ENCODE peak calls at places on chromosomes 13 and 19, in ten cellular contexts. M is testis; R is SJSA1; L is mucosa of descending colon; N is esophagus squamous epithelium; P is neuronal stem cell; H is cardiac muscle cell; F is right cardiac atrium; G is CD8-positive, alpha-beta memory T cell; C is psoas muscle. S is an unnamed sample.

GRCh38 chr13:95153647-95154405 is 147.4 kb downstream of the ABCC4 start:
- DNase-seq in H (no peak), N (no peak), L (no peak), G (no peak), M (no peak), P (no peak), F (no peak), R (no peak), C (no peak), S (no peak)

GRCh38 chr13:96216543-96216942 is 126.6 kb downstream of the HS6ST3 start:
- DNase-seq in H (no peak), F (no peak), C (no peak), M (no peak), L (no peak), R (no peak), P (no peak), N (no peak), G (no peak), S (no peak)

GRCh38 chr13:70856025-70856424 is 747.8 kb upstream of the KLHL1 start:
- DNase-seq in N (no peak), F (no peak), M (no peak), P (no peak), H (no peak), L (no peak), C (no peak), R (no peak), G (no peak), S (no peak)

GRCh38 chr19:46635920-46636761 is at the start of gene GNG8:
- DNase-seq in G (peak), M (no peak), N (no peak), R (no peak), L (no peak), F (no peak), C (no peak), P (no peak), H (peak), S (no peak)

GRCh38 chr13:34647379-34647778 is 294.7 kb upstream of the NBEA start:
- DNase-seq in H (no peak), G (no peak), P (no peak), M (no peak), L (no peak), N (no peak), C (no peak), R (no peak), F (no peak), S (no peak)

GRCh38 chr19:16367269-16367683 is 42.6 kb downstream of the KLF2 start:
- DNase-seq in G (peak), M (no peak), R (no peak), F (peak), H (no peak), N (no peak), C (peak), L (no peak), P (no peak), S (peak)

GRCh38 chr19:32870154-32870573 is 597 bp upstream of the SLC7A9 start:
- DNase-seq in F (no peak), M (no peak), R (no peak), G (no peak), P (no peak), L (no peak), N (no peak), C (peak), H (no peak), S (no peak)

GRCh38 chr19:47651691-47652090 is 42.8 kb downstream of the BICRA start:
- DNase-seq in N (no peak), H (no peak), M (no peak), R (no peak), L (no peak), P (no peak), F (no peak), C (peak), G (no peak), S (no peak)

GRCh38 chr13:95275322-95276118 is 25.7 kb downstream of the ABCC4 start:
- DNase-seq in L (no peak), M (no peak), C (no peak), F (no peak), G (no peak), R (no peak), H (no peak), P (no peak), N (no peak), S (no peak)

GRCh38 chr19:36236304-36236945 is 21.5 kb downstream of the ZNF146 start:
- DNase-seq in H (no peak), N (no peak), F (no peak), M (no peak), P (no peak), G (no peak), L (no peak), R (no peak), C (no peak), S (no peak)

GRCh38 chr19:23802290-23802689 is 43.6 kb upstream of the ZNF681 start:
- DNase-seq in M (no peak), F (no peak), N (no peak), P (no peak), C (no peak), L (no peak), G (no peak), R (no peak), H (no peak), S (no peak)

GRCh38 chr13:58134012-58134411 is 502.5 kb downstream of the PCDH17 start:
- DNase-seq in F (no peak), R (no peak), L (no peak), C (no peak), M (no peak), G (no peak), N (no peak), P (peak), H (no peak), S (no peak)

GRCh38 chr13:31773538-31773937 is 34.2 kb downstream of the RXFP2 start:
- DNase-seq in C (no peak), H (no peak), F (no peak), L (no peak), R (no peak), P (no peak), G (no peak), N (no peak), M (no peak), S (no peak)

GRCh38 chr13:99357920-99358319 is 50.7 kb upstream of the GPR183 start:
- DNase-seq in R (no peak), F (no peak), L (no peak), H (no peak), C (no peak), P (no peak), N (no peak), G (no peak), M (no peak), S (no peak)

GRCh38 chr13:105608132-105608531 is 927.3 kb downstream of the EFNB2 start:
- DNase-seq in P (no peak), L (no peak), G (no peak), H (no peak), M (no peak), F (no peak), C (no peak), R (no peak), N (no peak), S (no peak)

GRCh38 chr19:4034048-4035017 is 26.8 kb downstream of the PIAS4 start:
- DNase-seq in M (no peak), L (no peak), H (no peak), P (no peak), G (no peak), C (no peak), R (no peak), N (no peak), F (no peak), S (no peak)

GRCh38 chr19:49591731-49592485 is 926 bp downstream of the PRR12 start:
- DNase-seq in F (peak), P (no peak), M (no peak), N (no peak), H (peak), G (peak), L (peak), R (peak), C (peak), S (no peak)

GRCh38 chr19:29365836-29366417 is 153.0 kb upstream of the UQCRFS1 start:
- DNase-seq in P (no peak), G (no peak), H (no peak), N (no peak), M (no peak), R (no peak), L (no peak), F (no peak), C (no peak), S (no peak)

GRCh38 chr13:32135655-32136054 is 104.1 kb downstream of the FRY start:
- DNase-seq in L (no peak), H (no peak), P (no peak), C (no peak), G (no peak), R (no peak), N (no peak), M (no peak), F (no peak), S (no peak)

GRCh38 chr13:79307866-79308298 is 98.2 kb downstream of the RBM26 start:
- DNase-seq in H (no peak), L (no peak), P (no peak), M (peak), R (peak), N (no peak), F (peak), C (peak), G (no peak), S (no peak)

GRCh38 chr13:46211521-46212351 is at the start of gene LRRC63:
- DNase-seq in F (peak), L (peak), P (peak), H (peak), R (peak), N (peak), M (peak), G (peak), C (peak), S (peak)

GRCh38 chr19:49691243-49692101 is 556 bp downstream of the CPT1C start:
- DNase-seq in M (peak), G (no peak), F (peak), C (peak), N (no peak), L (no peak), R (no peak), P (peak), H (peak), S (no peak)

GRCh38 chr19:7010722-7011593 is 10.3 kb downstream of the MBD3L2B start:
- DNase-seq in L (no peak), P (no peak), N (no peak), R (no peak), H (no peak), F (no peak), G (no peak), C (no peak), M (peak), S (no peak)

GRCh38 chr19:50639121-50640112 is at the start of gene SYT3:
- DNase-seq in G (no peak), P (peak), R (no peak), M (peak), H (peak), L (peak), F (peak), C (no peak), N (no peak), S (no peak)

GRCh38 chr19:34324320-34324719 is 40.7 kb upstream of the GPI start:
- DNase-seq in R (no peak), P (no peak), L (no peak), H (no peak), G (no peak), M (no peak), F (no peak), C (no peak), N (no peak), S (no peak)

GRCh38 chr13:31629085-31629785 is 110.1 kb upstream of the RXFP2 start:
- DNase-seq in H (no peak), G (no peak), L (no peak), R (no peak), C (no peak), F (peak), N (no peak), M (no peak), P (no peak), S (no peak)

GRCh38 chr13:77034883-77035282 is 7.9 kb upstream of the FBXL3 start:
- DNase-seq in M (no peak), L (no peak), P (no peak), G (no peak), N (no peak), C (no peak), F (no peak), R (no peak), H (no peak), S (no peak)

GRCh38 chr19:50280983-50281382 is 48.2 kb downstream of the KCNC3 start:
- DNase-seq in P (no peak), C (no peak), N (no peak), M (no peak), L (no peak), R (no peak), G (no peak), F (no peak), H (no peak), S (no peak)

GRCh38 chr19:31181535-31181934 is 167.7 kb downstream of the TSHZ3 start:
- DNase-seq in G (no peak), N (no peak), H (no peak), L (no peak), R (no peak), C (no peak), M (no peak), F (no peak), P (no peak), S (no peak)

GRCh38 chr19:29665826-29666633 is 769 bp downstream of the PLEKHF1 start:
- DNase-seq in P (peak), R (no peak), L (no peak), F (peak), N (no peak), M (peak), C (peak), G (peak), H (peak), S (no peak)

DNA sequence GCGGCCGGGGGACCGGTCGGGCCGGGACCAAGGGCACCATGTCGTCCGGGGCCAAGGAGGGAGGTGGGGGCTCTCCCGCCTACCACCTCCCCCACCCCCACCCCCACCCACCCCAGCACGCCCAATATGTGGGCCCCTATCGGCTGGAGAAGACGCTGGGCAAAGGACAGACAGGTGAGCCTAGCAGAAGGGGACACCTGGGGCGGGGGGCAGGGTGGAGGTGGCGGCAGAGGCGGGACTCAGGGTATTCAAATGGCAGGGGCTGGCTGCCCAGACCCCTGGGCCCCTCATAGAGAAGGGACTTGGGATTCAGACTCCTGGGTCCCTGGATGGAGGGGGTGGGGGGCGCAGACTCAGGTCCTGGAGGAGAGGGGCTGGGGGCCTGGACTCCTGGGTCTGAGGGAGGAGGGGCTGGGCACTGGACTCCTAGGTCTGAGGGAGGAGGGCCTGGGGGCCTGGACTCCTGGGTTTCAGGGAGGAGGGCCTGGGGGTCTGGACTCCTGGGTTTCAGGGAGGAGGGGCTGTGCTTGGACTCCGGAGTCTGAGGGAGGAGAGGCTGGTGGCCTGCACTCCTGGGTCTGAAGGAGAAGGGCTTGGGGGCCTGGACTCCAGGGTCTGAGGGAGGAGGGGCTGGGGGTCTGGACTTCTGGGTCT is 735 bp downstream of the BRSK1 start:
- DNase-seq in G (no peak), N (no peak), P (no peak), F (no peak), L (no peak), H (no peak), R (no peak), M (no peak), C (no peak), S (no peak)
- H3K4me3 ChIP-seq in G (no peak), N (peak), P (peak), F (peak), L (no peak), H (peak), R (peak), M (peak), C (peak), S (no peak)

GRCh38 chr19:40603071-40603718 is 2.0 kb downstream of the LTBP4 start:
- DNase-seq in R (no peak), M (no peak), C (no peak), L (no peak), F (peak), N (no peak), H (peak), P (no peak), G (no peak), S (no peak)
- H3K4me3 ChIP-seq in R (peak), M (peak), C (peak), L (no peak), F (peak), N (peak), H (peak), P (peak), G (peak), S (peak)

DNA sequence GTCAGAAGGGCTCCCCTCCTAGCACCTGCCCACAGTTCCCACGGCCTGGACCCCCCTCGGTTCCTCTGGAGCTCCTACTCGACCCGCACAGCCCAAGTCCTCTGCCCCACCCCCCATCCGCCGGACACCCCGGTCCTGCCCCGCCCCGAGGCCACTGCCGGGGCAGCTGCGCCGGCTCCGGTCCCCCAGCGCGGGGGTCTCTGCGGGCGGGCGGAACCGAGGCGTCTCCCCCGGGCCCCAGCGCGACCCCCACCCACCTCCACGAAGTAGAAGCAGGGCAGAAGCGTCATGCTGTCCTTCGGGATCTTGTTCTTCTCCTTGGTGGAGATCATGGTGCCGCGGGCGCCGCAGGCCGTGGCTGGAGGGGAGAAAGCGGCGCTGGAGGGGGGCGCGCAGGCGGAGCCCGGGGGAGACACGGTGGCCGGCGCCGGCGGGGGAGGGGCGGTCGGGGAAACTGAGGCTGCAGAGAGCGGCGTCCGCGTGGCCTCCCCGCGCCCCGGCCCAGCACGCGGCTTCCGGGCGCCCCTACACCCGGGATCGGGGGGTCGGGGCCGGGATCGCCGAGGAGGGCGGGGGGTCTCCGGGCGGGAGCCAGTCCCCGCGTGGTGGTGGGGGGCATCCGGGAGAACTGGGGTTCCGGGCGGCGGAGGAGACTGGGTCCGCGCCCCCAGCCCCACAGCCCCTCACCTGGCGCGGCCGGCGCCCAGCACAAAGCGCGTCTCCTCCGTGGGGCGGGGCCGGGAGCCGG is at the start of gene PLPPR3:
- DNase-seq in R (no peak), H (peak), F (peak), N (no peak), L (no peak), G (no peak), C (no peak), M (no peak), P (no peak), S (no peak)
- H3K4me3 ChIP-seq in R (peak), H (peak), F (peak), N (peak), L (no peak), G (no peak), C (peak), M (peak), P (peak), S (no peak)

GRCh38 chr13:114320065-114320464 is 5.8 kb downstream of the CHAMP1 start:
- DNase-seq in G (no peak), H (no peak), C (no peak), N (no peak), P (no peak), L (no peak), R (no peak), M (no peak), F (no peak), S (no peak)
- H3K4me3 ChIP-seq in G (no peak), H (no peak), C (no peak), N (no peak), P (no peak), L (no peak), R (no peak), M (no peak), F (no peak), S (no peak)

GRCh38 chr19:17953316-17953801 is 13.5 kb upstream of the KCNN1 start:
- DNase-seq in F (no peak), H (no peak), R (no peak), C (no peak), N (no peak), L (no peak), M (no peak), P (no peak), G (no peak), S (no peak)

GRCh38 chr19:17951151-17952040 is 15.5 kb upstream of the KCNN1 start:
- DNase-seq in F (peak), G (no peak), N (no peak), H (peak), R (no peak), M (no peak), C (no peak), P (no peak), L (no peak), S (no peak)

GRCh38 chr19:17950310-17951150 is 16.4 kb upstream of the KCNN1 start:
- DNase-seq in L (no peak), R (no peak), F (no peak), C (no peak), G (peak), M (no peak), H (peak), N (no peak), P (no peak), S (no peak)

GRCh38 chr19:17953869-17954268 is 13.0 kb upstream of the KCNN1 start:
- DNase-seq in F (no peak), N (no peak), L (no peak), M (no peak), C (no peak), R (no peak), P (no peak), H (peak), G (no peak), S (no peak)

DNA sequence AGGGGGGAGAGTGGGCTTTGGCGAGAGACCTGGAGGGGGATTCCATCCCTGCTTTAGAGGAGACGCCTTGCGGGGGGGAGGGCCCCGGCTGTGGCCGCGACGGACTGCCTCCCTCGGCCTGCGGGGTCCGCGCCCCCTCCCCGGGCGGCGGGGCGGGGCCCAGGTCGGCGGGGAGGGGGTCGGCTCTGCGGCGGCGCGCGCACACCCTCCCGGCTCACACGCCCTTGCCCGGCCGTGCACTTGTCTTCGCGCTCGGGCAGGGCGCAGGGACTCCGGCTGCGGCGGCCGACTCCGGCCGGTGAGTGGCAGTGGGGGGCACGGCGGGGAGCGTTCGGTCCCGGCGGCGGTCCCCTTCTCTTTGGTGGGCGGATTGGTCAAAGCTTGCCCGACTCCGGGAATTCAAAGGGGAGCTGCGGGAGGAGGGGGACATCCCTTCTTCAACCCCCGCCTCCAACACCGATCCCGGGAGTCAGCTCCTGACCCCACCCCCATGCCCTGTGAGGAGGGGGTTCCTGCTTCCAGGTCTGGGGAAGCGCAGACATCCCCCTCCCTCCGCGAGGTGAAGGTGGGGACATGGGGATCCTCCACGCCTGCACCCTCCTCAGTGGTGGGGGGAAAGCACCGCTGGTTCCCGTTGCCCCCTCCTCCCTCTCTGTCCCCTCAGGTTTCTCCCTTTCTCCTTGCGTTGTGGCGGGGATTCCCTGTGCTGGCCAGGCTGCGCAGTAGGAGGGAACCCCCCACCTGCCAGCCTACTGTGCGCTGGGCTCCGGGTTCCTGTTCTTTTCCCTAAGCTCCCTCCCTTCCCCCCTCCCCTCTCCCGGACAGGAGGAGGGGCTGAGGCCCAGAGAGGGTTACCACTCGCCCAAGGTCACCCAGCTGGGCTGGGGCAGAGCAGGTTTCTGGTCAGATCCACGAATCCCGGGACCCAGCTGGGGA is 14.6 kb upstream of the KCNN1 start:
- DNase-seq in C (no peak), L (no peak), F (no peak), M (no peak), R (no peak), P (no peak), G (peak), H (peak), N (no peak), S (no peak)
- H3K4me3 ChIP-seq in C (no peak), L (no peak), F (peak), M (no peak), R (no peak), P (peak), G (no peak), H (peak), N (peak), S (no peak)

GRCh38 chr19:12092065-12092867 is 27.7 kb downstream of the ZNF844 start:
- DNase-seq in C (peak), R (peak), L (peak), N (peak), P (peak), H (peak), F (peak), G (peak), M (peak), S (peak)
- H3K4me3 ChIP-seq in C (peak), R (peak), L (peak), N (peak), P (peak), H (peak), F (peak), G (peak), M (peak), S (peak)